ENCODE peak calls at places on chromosomes 1 and 21, in five cellular contexts. Q, A, U, Z and O are unnamed samples.

GRCh38 chr1:186997877-186998276 is 169.1 kb downstream of the PLA2G4A start:
- DNase-seq in Q (no peak), A (no peak), U (no peak), Z (no peak), O (no peak)

GRCh38 chr1:230278871-230279582 is 147.1 kb downstream of the PGBD5 start:
- DNase-seq in Q (no peak), A (no peak), U (no peak), Z (no peak), O (no peak)

GRCh38 chr1:159009704-159010361 is at the start of gene IFI16:
- DNase-seq in Q (peak; percentile 91), A (peak; percentile 48), U (peak; percentile 86), Z (no peak), O (no peak)

GRCh38 chr1:161439280-161440232 is 65.7 kb upstream of the FCGR2A start:
- DNase-seq in Q (peak; percentile 44), A (peak; percentile 31), U (no peak), Z (peak; percentile 60), O (no peak)

GRCh38 chr1:6052543-6053205 is 7.0 kb downstream of the KCNAB2 start:
- DNase-seq in Q (peak; percentile 43), A (peak; percentile 86), U (peak; percentile 48), Z (peak; percentile 91), O (no peak)

GRCh38 chr1:56446531-56447098 is 132.7 kb downstream of the PLPP3 start:
- DNase-seq in Q (no peak), A (peak; percentile 8), U (no peak), Z (no peak), O (no peak)

GRCh38 chr1:172239894-172240293 is 180.6 kb upstream of the C1orf105 start:
- DNase-seq in Q (no peak), A (no peak), U (no peak), Z (no peak), O (no peak)

GRCh38 chr1:27560271-27561125 is 43.4 kb downstream of the AHDC1 start:
- DNase-seq in Q (no peak), A (no peak), U (no peak), Z (no peak), O (no peak)

GRCh38 chr1:112866151-112866550 is 89.8 kb downstream of the SLC16A1 start:
- DNase-seq in Q (no peak), A (peak; percentile 93), U (peak; percentile 52), Z (no peak), O (no peak)

GRCh38 chr1:70819785-70820184 is 227.8 kb downstream of the PTGER3 start:
- DNase-seq in Q (no peak), A (no peak), U (no peak), Z (no peak), O (no peak)

GRCh38 chr1:212514782-212515181 is 82.1 kb downstream of the NENF start:
- DNase-seq in Q (no peak), A (no peak), U (no peak), Z (no peak), O (no peak)

GRCh38 chr1:167687919-167688519 is 33.8 kb upstream of the MPZL1 start:
- DNase-seq in Q (peak; percentile 86), A (peak; percentile 97), U (peak; percentile 76), Z (peak; percentile 87), O (peak; percentile 50)

GRCh38 chr21:42523211-42523610 is 9.6 kb downstream of the SLC37A1 start:
- DNase-seq in Q (no peak), A (no peak), U (no peak), Z (no peak), O (no peak)

GRCh38 chr21:17454315-17455027 is 58.4 kb upstream of the CXADR start:
- DNase-seq in Q (peak; percentile 21), A (peak; percentile 66), U (peak; percentile 28), Z (peak; percentile 89), O (no peak)

GRCh38 chr1:160726498-160727391 is 12.3 kb upstream of the SLAMF7 start:
- DNase-seq in Q (peak; percentile 83), A (peak; percentile 93), U (peak; percentile 32), Z (peak; percentile 86), O (peak; percentile 30)

GRCh38 chr1:53625049-53625448 is 113.9 kb downstream of the GLIS1 start:
- DNase-seq in Q (no peak), A (no peak), U (no peak), Z (no peak), O (no peak)

GRCh38 chr1:94675373-94675772 is 133.8 kb upstream of the F3 start:
- DNase-seq in Q (no peak), A (no peak), U (peak; percentile 89), Z (no peak), O (no peak)

GRCh38 chr1:234845097-234845660 is 235.2 kb upstream of the IRF2BP2 start:
- DNase-seq in Q (peak; percentile 56), A (peak; percentile 11), U (no peak), Z (no peak), O (no peak)

GRCh38 chr1:905811-906531 is 17.8 kb upstream of the SAMD11 start:
- DNase-seq in Q (no peak), A (no peak), U (no peak), Z (peak; percentile 22), O (no peak)

GRCh38 chr21:38810826-38811164 is 5.1 kb downstream of the ETS2 start:
- DNase-seq in Q (no peak), A (no peak), U (no peak), Z (no peak), O (no peak)

GRCh38 chr21:32329776-32330175 is 31.1 kb downstream of the MRAP start:
- DNase-seq in Q (no peak), A (peak; percentile 24), U (no peak), Z (no peak), O (no peak)

GRCh38 chr1:109980324-109981127 is 4.0 kb upstream of the AHCYL1 start:
- DNase-seq in Q (peak; percentile 41), A (peak; percentile 69), U (no peak), Z (no peak), O (no peak)

GRCh38 chr1:146001734-146002133 is 5.4 kb upstream of the TXNIP start:
- DNase-seq in Q (no peak), A (no peak), U (no peak), Z (no peak), O (no peak)

GRCh38 chr21:34761758-34762330 is 93.0 kb downstream of the CLIC6 start:
- DNase-seq in Q (no peak), A (no peak), U (no peak), Z (no peak), O (no peak)

GRCh38 chr1:51728611-51729155 is 111.8 kb downstream of the OSBPL9 start:
- DNase-seq in Q (no peak), A (no peak), U (no peak), Z (no peak), O (no peak)

GRCh38 chr1:242784074-242784473 is 259.6 kb upstream of the PLD5 start:
- DNase-seq in Q (no peak), A (no peak), U (no peak), Z (no peak), O (no peak)

GRCh38 chr1:194102607-194103006 is 916.2 kb upstream of the B3GALT2 start:
- DNase-seq in Q (peak; percentile 15), A (peak; percentile 14), U (no peak), Z (no peak), O (no peak)

GRCh38 chr1:225866981-225867380 is 15.2 kb downstream of the TMEM63A start:
- DNase-seq in Q (no peak), A (no peak), U (no peak), Z (no peak), O (no peak)

GRCh38 chr1:214683596-214683995 is 80.6 kb downstream of the CENPF start:
- DNase-seq in Q (no peak), A (no peak), U (no peak), Z (no peak), O (no peak)

GRCh38 chr1:61198554-61198953 is 116.2 kb downstream of the NFIA start:
- DNase-seq in Q (no peak), A (no peak), U (no peak), Z (no peak), O (no peak)

GRCh38 chr1:244087611-244088010 is 36.5 kb downstream of the ZBTB18 start:
- DNase-seq in Q (no peak), A (no peak), U (no peak), Z (no peak), O (no peak)

GRCh38 chr1:10629816-10630571 is 155.2 kb downstream of the PEX14 start:
- DNase-seq in Q (no peak), A (no peak), U (no peak), Z (no peak), O (no peak)

GRCh38 chr1:183079697-183080096 is 56.5 kb downstream of the LAMC1 start:
- DNase-seq in Q (no peak), A (peak; percentile 75), U (no peak), Z (no peak), O (no peak)

GRCh38 chr21:34911360-34911759 is 137.7 kb downstream of the RUNX1 start:
- DNase-seq in Q (no peak), A (no peak), U (no peak), Z (no peak), O (no peak)

GRCh38 chr1:66331641-66332523 is 202.1 kb upstream of the SGIP1 start:
- DNase-seq in Q (peak; percentile 84), A (peak; percentile 69), U (peak; percentile 82), Z (peak; percentile 50), O (no peak)

GRCh38 chr1:33295450-33296081 is 25.3 kb downstream of the A3GALT2 start:
- DNase-seq in Q (peak; percentile 83), A (peak; percentile 93), U (peak; percentile 77), Z (peak; percentile 91), O (peak; percentile 87)

GRCh38 chr1:86515597-86515996 is 31.3 kb upstream of the CLCA4 start:
- DNase-seq in Q (no peak), A (peak; percentile 62), U (no peak), Z (peak; percentile 52), O (no peak)

GRCh38 chr1:15459771-15460719 is 3.5 kb downstream of the CELA2A start:
- DNase-seq in Q (no peak), A (no peak), U (peak; percentile 35), Z (peak; percentile 51), O (no peak)

GRCh38 chr21:27369234-27369633 is 402.3 kb upstream of the ADAMTS5 start:
- DNase-seq in Q (no peak), A (no peak), U (no peak), Z (no peak), O (no peak)
- H3K9me3 ChIP-seq in Q (no peaks in the 10 kb centered on the region), A (peaks cover 4% of the 10 kb centered on the region), U (no peaks in the 10 kb centered on the region), Z (no peaks in the 10 kb centered on the region), O (no peaks in the 10 kb centered on the region)

GRCh38 chr1:227576152-227576551 is 12.8 kb downstream of the ZNF678 start:
- DNase-seq in Q (no peak), A (no peak), U (no peak), Z (no peak), O (no peak)
- H3K9me3 ChIP-seq in Q (peaks cover 45% of the 10 kb centered on the region), A (peaks cover 62% of the 10 kb centered on the region), U (peaks cover 25% of the 10 kb centered on the region), Z (peaks cover 7% of the 10 kb centered on the region), O (peaks cover 4% of the 10 kb centered on the region)

GRCh38 chr21:46207006-46207919 is 21.3 kb downstream of the LSS start:
- DNase-seq in Q (no peak), A (no peak), U (no peak), Z (no peak), O (no peak)
- H3K9me3 ChIP-seq in Q (no peaks in the 10 kb centered on the region), A (no peaks in the 10 kb centered on the region), U (no peaks in the 10 kb centered on the region), Z (no peaks in the 10 kb centered on the region), O (no peaks in the 10 kb centered on the region)

DNA sequence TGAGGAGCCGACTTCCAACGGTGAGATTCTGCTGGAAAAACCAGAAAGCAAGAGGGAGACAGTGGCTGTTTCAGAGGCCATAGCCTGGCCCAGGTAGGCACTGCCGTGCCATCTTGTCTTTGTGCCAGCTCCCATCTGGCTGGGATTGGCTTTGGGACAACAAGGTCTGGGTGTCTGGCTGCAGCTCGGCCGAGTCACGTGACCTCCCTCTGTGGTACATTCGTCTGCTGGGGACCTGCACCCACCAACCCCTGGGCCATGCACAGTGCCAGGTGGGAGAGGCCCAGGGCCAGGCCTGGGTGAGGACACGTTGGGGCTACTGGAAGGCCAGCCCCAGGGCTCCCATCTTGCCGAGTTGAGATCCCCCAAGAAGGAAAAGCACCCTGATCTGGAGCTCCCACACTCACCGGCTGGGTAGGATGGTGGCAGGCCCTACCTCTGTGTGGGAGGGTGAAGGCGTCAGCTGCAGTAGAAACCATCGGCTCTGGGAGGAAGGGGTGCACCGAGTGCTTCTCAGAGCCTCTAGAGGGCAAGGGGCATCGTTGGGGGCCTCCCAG is 25.3 kb upstream of the TTC34 start:
- DNase-seq in Q (no peak), A (no peak), U (no peak), Z (no peak), O (no peak)
- H3K9me3 ChIP-seq in Q (peaks cover 8% of the 10 kb centered on the region), A (peaks cover 22% of the 10 kb centered on the region), U (peaks cover 11% of the 10 kb centered on the region), Z (no peaks in the 10 kb centered on the region), O (no peaks in the 10 kb centered on the region)